ENCODE peak calls at places on chromosomes 2 and 18, in seven cellular contexts. One of them, this sample, is unnamed.

GRCh38 chr18:47149457-47150028 is 757 bp downstream of the HDHD2 start:
- DNase-seq in activated T-cell treated with anti-CD3 and anti-CD28 coated beads for 4 hours: no peak
- DNase-seq in NCI-H1105 treated with DMSO at 0.1 percent for 48 hours: no peak
- DNase-seq in HFFc6: no peak
- DNase-seq in activated CD8-positive, alpha-beta memory T cell treated with anti-CD3 and anti-CD28 coated beads, Interleukin-2, amount 50 U/mL, for 48 hours: no peak
- DNase-seq in stimulated activated CD4-positive, alpha-beta T cell treated with anti-CD3 and anti-CD28 coated beads, Interleukin-4, amount 100 ng/mL, for 24 hours: no peak
- DNase-seq in stimulated activated CD8-positive, alpha-beta memory T cell treated with anti-CD3 and anti-CD28 coated beads, Interleukin-15, amount 100 ng/mL, for 24 hours: no peak
- DNase-seq in this sample: no peak

GRCh38 chr2:9145109-9145751 is 61.4 kb upstream of the ASAP2 start:
- DNase-seq in activated T-cell treated with anti-CD3 and anti-CD28 coated beads for 4 hours: no peak
- DNase-seq in NCI-H1105 treated with DMSO at 0.1 percent for 48 hours: no peak
- DNase-seq in HFFc6: peak
- DNase-seq in activated CD8-positive, alpha-beta memory T cell treated with anti-CD3 and anti-CD28 coated beads, Interleukin-2, amount 50 U/mL, for 48 hours: no peak
- DNase-seq in stimulated activated CD4-positive, alpha-beta T cell treated with anti-CD3 and anti-CD28 coated beads, Interleukin-4, amount 100 ng/mL, for 24 hours: no peak
- DNase-seq in stimulated activated CD8-positive, alpha-beta memory T cell treated with anti-CD3 and anti-CD28 coated beads, Interleukin-15, amount 100 ng/mL, for 24 hours: no peak
- DNase-seq in this sample: no peak

GRCh38 chr18:58148954-58149471 is 105.0 kb downstream of the NEDD4L start:
- DNase-seq in activated T-cell treated with anti-CD3 and anti-CD28 coated beads for 4 hours: no peak
- DNase-seq in NCI-H1105 treated with DMSO at 0.1 percent for 48 hours: no peak
- DNase-seq in HFFc6: no peak
- DNase-seq in activated CD8-positive, alpha-beta memory T cell treated with anti-CD3 and anti-CD28 coated beads, Interleukin-2, amount 50 U/mL, for 48 hours: no peak
- DNase-seq in stimulated activated CD4-positive, alpha-beta T cell treated with anti-CD3 and anti-CD28 coated beads, Interleukin-4, amount 100 ng/mL, for 24 hours: no peak
- DNase-seq in stimulated activated CD8-positive, alpha-beta memory T cell treated with anti-CD3 and anti-CD28 coated beads, Interleukin-15, amount 100 ng/mL, for 24 hours: no peak
- DNase-seq in this sample: no peak

GRCh38 chr2:234003972-234004617 is 46.4 kb upstream of the SPP2 start:
- DNase-seq in activated T-cell treated with anti-CD3 and anti-CD28 coated beads for 4 hours: no peak
- DNase-seq in NCI-H1105 treated with DMSO at 0.1 percent for 48 hours: no peak
- DNase-seq in HFFc6: peak
- DNase-seq in activated CD8-positive, alpha-beta memory T cell treated with anti-CD3 and anti-CD28 coated beads, Interleukin-2, amount 50 U/mL, for 48 hours: no peak
- DNase-seq in stimulated activated CD4-positive, alpha-beta T cell treated with anti-CD3 and anti-CD28 coated beads, Interleukin-4, amount 100 ng/mL, for 24 hours: no peak
- DNase-seq in stimulated activated CD8-positive, alpha-beta memory T cell treated with anti-CD3 and anti-CD28 coated beads, Interleukin-15, amount 100 ng/mL, for 24 hours: no peak
- DNase-seq in this sample: no peak

GRCh38 chr2:78993518-78994148 is 31.9 kb upstream of the REG3G start:
- DNase-seq in activated T-cell treated with anti-CD3 and anti-CD28 coated beads for 4 hours: no peak
- DNase-seq in NCI-H1105 treated with DMSO at 0.1 percent for 48 hours: no peak
- DNase-seq in HFFc6: no peak
- DNase-seq in activated CD8-positive, alpha-beta memory T cell treated with anti-CD3 and anti-CD28 coated beads, Interleukin-2, amount 50 U/mL, for 48 hours: no peak
- DNase-seq in stimulated activated CD4-positive, alpha-beta T cell treated with anti-CD3 and anti-CD28 coated beads, Interleukin-4, amount 100 ng/mL, for 24 hours: no peak
- DNase-seq in stimulated activated CD8-positive, alpha-beta memory T cell treated with anti-CD3 and anti-CD28 coated beads, Interleukin-15, amount 100 ng/mL, for 24 hours: no peak
- DNase-seq in this sample: no peak

GRCh38 chr2:176473177-176473576 is 203.9 kb downstream of the MTX2 start:
- DNase-seq in activated T-cell treated with anti-CD3 and anti-CD28 coated beads for 4 hours: no peak
- DNase-seq in NCI-H1105 treated with DMSO at 0.1 percent for 48 hours: peak
- DNase-seq in HFFc6: no peak
- DNase-seq in activated CD8-positive, alpha-beta memory T cell treated with anti-CD3 and anti-CD28 coated beads, Interleukin-2, amount 50 U/mL, for 48 hours: no peak
- DNase-seq in stimulated activated CD4-positive, alpha-beta T cell treated with anti-CD3 and anti-CD28 coated beads, Interleukin-4, amount 100 ng/mL, for 24 hours: no peak
- DNase-seq in stimulated activated CD8-positive, alpha-beta memory T cell treated with anti-CD3 and anti-CD28 coated beads, Interleukin-15, amount 100 ng/mL, for 24 hours: no peak
- DNase-seq in this sample: peak

GRCh38 chr2:120465012-120465700 is 119.2 kb downstream of the INHBB start:
- DNase-seq in activated T-cell treated with anti-CD3 and anti-CD28 coated beads for 4 hours: no peak
- DNase-seq in NCI-H1105 treated with DMSO at 0.1 percent for 48 hours: no peak
- DNase-seq in HFFc6: no peak
- DNase-seq in activated CD8-positive, alpha-beta memory T cell treated with anti-CD3 and anti-CD28 coated beads, Interleukin-2, amount 50 U/mL, for 48 hours: no peak
- DNase-seq in stimulated activated CD4-positive, alpha-beta T cell treated with anti-CD3 and anti-CD28 coated beads, Interleukin-4, amount 100 ng/mL, for 24 hours: no peak
- DNase-seq in stimulated activated CD8-positive, alpha-beta memory T cell treated with anti-CD3 and anti-CD28 coated beads, Interleukin-15, amount 100 ng/mL, for 24 hours: no peak
- DNase-seq in this sample: no peak

GRCh38 chr2:231394201-231395141 is 1.0 kb upstream of the B3GNT7 start:
- DNase-seq in activated T-cell treated with anti-CD3 and anti-CD28 coated beads for 4 hours: no peak
- DNase-seq in NCI-H1105 treated with DMSO at 0.1 percent for 48 hours: no peak
- DNase-seq in HFFc6: no peak
- DNase-seq in activated CD8-positive, alpha-beta memory T cell treated with anti-CD3 and anti-CD28 coated beads, Interleukin-2, amount 50 U/mL, for 48 hours: no peak
- DNase-seq in stimulated activated CD4-positive, alpha-beta T cell treated with anti-CD3 and anti-CD28 coated beads, Interleukin-4, amount 100 ng/mL, for 24 hours: no peak
- DNase-seq in stimulated activated CD8-positive, alpha-beta memory T cell treated with anti-CD3 and anti-CD28 coated beads, Interleukin-15, amount 100 ng/mL, for 24 hours: no peak
- DNase-seq in this sample: no peak

GRCh38 chr2:110116033-110116710 is 550 bp upstream of the MALL start:
- DNase-seq in activated T-cell treated with anti-CD3 and anti-CD28 coated beads for 4 hours: no peak
- DNase-seq in NCI-H1105 treated with DMSO at 0.1 percent for 48 hours: no peak
- DNase-seq in HFFc6: peak
- DNase-seq in activated CD8-positive, alpha-beta memory T cell treated with anti-CD3 and anti-CD28 coated beads, Interleukin-2, amount 50 U/mL, for 48 hours: no peak
- DNase-seq in stimulated activated CD4-positive, alpha-beta T cell treated with anti-CD3 and anti-CD28 coated beads, Interleukin-4, amount 100 ng/mL, for 24 hours: no peak
- DNase-seq in stimulated activated CD8-positive, alpha-beta memory T cell treated with anti-CD3 and anti-CD28 coated beads, Interleukin-15, amount 100 ng/mL, for 24 hours: no peak
- DNase-seq in this sample: no peak

GRCh38 chr2:230737791-230738226 is 25.2 kb downstream of the CAB39 start:
- DNase-seq in activated T-cell treated with anti-CD3 and anti-CD28 coated beads for 4 hours: no peak
- DNase-seq in NCI-H1105 treated with DMSO at 0.1 percent for 48 hours: no peak
- DNase-seq in HFFc6: no peak
- DNase-seq in activated CD8-positive, alpha-beta memory T cell treated with anti-CD3 and anti-CD28 coated beads, Interleukin-2, amount 50 U/mL, for 48 hours: no peak
- DNase-seq in stimulated activated CD4-positive, alpha-beta T cell treated with anti-CD3 and anti-CD28 coated beads, Interleukin-4, amount 100 ng/mL, for 24 hours: no peak
- DNase-seq in stimulated activated CD8-positive, alpha-beta memory T cell treated with anti-CD3 and anti-CD28 coated beads, Interleukin-15, amount 100 ng/mL, for 24 hours: no peak
- DNase-seq in this sample: no peak

GRCh38 chr2:64262068-64262467 is 117.8 kb upstream of the PELI1 start:
- DNase-seq in activated T-cell treated with anti-CD3 and anti-CD28 coated beads for 4 hours: no peak
- DNase-seq in NCI-H1105 treated with DMSO at 0.1 percent for 48 hours: no peak
- DNase-seq in HFFc6: no peak
- DNase-seq in activated CD8-positive, alpha-beta memory T cell treated with anti-CD3 and anti-CD28 coated beads, Interleukin-2, amount 50 U/mL, for 48 hours: no peak
- DNase-seq in stimulated activated CD4-positive, alpha-beta T cell treated with anti-CD3 and anti-CD28 coated beads, Interleukin-4, amount 100 ng/mL, for 24 hours: no peak
- DNase-seq in stimulated activated CD8-positive, alpha-beta memory T cell treated with anti-CD3 and anti-CD28 coated beads, Interleukin-15, amount 100 ng/mL, for 24 hours: no peak
- DNase-seq in this sample: no peak

GRCh38 chr2:1900736-1901135 is 156.4 kb upstream of the PXDN start:
- DNase-seq in activated T-cell treated with anti-CD3 and anti-CD28 coated beads for 4 hours: no peak
- DNase-seq in NCI-H1105 treated with DMSO at 0.1 percent for 48 hours: no peak
- DNase-seq in HFFc6: no peak
- DNase-seq in activated CD8-positive, alpha-beta memory T cell treated with anti-CD3 and anti-CD28 coated beads, Interleukin-2, amount 50 U/mL, for 48 hours: no peak
- DNase-seq in stimulated activated CD4-positive, alpha-beta T cell treated with anti-CD3 and anti-CD28 coated beads, Interleukin-4, amount 100 ng/mL, for 24 hours: no peak
- DNase-seq in stimulated activated CD8-positive, alpha-beta memory T cell treated with anti-CD3 and anti-CD28 coated beads, Interleukin-15, amount 100 ng/mL, for 24 hours: no peak
- DNase-seq in this sample: no peak

GRCh38 chr2:182593394-182593707 is 122.7 kb upstream of the DNAJC10 start:
- DNase-seq in activated T-cell treated with anti-CD3 and anti-CD28 coated beads for 4 hours: no peak
- DNase-seq in NCI-H1105 treated with DMSO at 0.1 percent for 48 hours: peak
- DNase-seq in HFFc6: peak
- DNase-seq in activated CD8-positive, alpha-beta memory T cell treated with anti-CD3 and anti-CD28 coated beads, Interleukin-2, amount 50 U/mL, for 48 hours: no peak
- DNase-seq in stimulated activated CD4-positive, alpha-beta T cell treated with anti-CD3 and anti-CD28 coated beads, Interleukin-4, amount 100 ng/mL, for 24 hours: no peak
- DNase-seq in stimulated activated CD8-positive, alpha-beta memory T cell treated with anti-CD3 and anti-CD28 coated beads, Interleukin-15, amount 100 ng/mL, for 24 hours: no peak
- DNase-seq in this sample: no peak

GRCh38 chr2:126976721-126977328 is 78.1 kb downstream of the TEX51 start:
- DNase-seq in activated T-cell treated with anti-CD3 and anti-CD28 coated beads for 4 hours: no peak
- DNase-seq in NCI-H1105 treated with DMSO at 0.1 percent for 48 hours: no peak
- DNase-seq in HFFc6: no peak
- DNase-seq in activated CD8-positive, alpha-beta memory T cell treated with anti-CD3 and anti-CD28 coated beads, Interleukin-2, amount 50 U/mL, for 48 hours: no peak
- DNase-seq in stimulated activated CD4-positive, alpha-beta T cell treated with anti-CD3 and anti-CD28 coated beads, Interleukin-4, amount 100 ng/mL, for 24 hours: no peak
- DNase-seq in stimulated activated CD8-positive, alpha-beta memory T cell treated with anti-CD3 and anti-CD28 coated beads, Interleukin-15, amount 100 ng/mL, for 24 hours: no peak
- DNase-seq in this sample: peak

GRCh38 chr2:160324161-160324768 is 124.2 kb upstream of the ITGB6 start:
- DNase-seq in activated T-cell treated with anti-CD3 and anti-CD28 coated beads for 4 hours: peak
- DNase-seq in NCI-H1105 treated with DMSO at 0.1 percent for 48 hours: peak
- DNase-seq in HFFc6: peak
- DNase-seq in activated CD8-positive, alpha-beta memory T cell treated with anti-CD3 and anti-CD28 coated beads, Interleukin-2, amount 50 U/mL, for 48 hours: no peak
- DNase-seq in stimulated activated CD4-positive, alpha-beta T cell treated with anti-CD3 and anti-CD28 coated beads, Interleukin-4, amount 100 ng/mL, for 24 hours: peak
- DNase-seq in stimulated activated CD8-positive, alpha-beta memory T cell treated with anti-CD3 and anti-CD28 coated beads, Interleukin-15, amount 100 ng/mL, for 24 hours: no peak
- DNase-seq in this sample: no peak

GRCh38 chr2:147224070-147224469 is 620.8 kb upstream of the ACVR2A start:
- DNase-seq in activated T-cell treated with anti-CD3 and anti-CD28 coated beads for 4 hours: no peak
- DNase-seq in NCI-H1105 treated with DMSO at 0.1 percent for 48 hours: peak
- DNase-seq in HFFc6: no peak
- DNase-seq in activated CD8-positive, alpha-beta memory T cell treated with anti-CD3 and anti-CD28 coated beads, Interleukin-2, amount 50 U/mL, for 48 hours: no peak
- DNase-seq in stimulated activated CD4-positive, alpha-beta T cell treated with anti-CD3 and anti-CD28 coated beads, Interleukin-4, amount 100 ng/mL, for 24 hours: no peak
- DNase-seq in stimulated activated CD8-positive, alpha-beta memory T cell treated with anti-CD3 and anti-CD28 coated beads, Interleukin-15, amount 100 ng/mL, for 24 hours: no peak
- DNase-seq in this sample: no peak

GRCh38 chr2:10057231-10058107 is 14.1 kb downstream of the KLF11 start:
- DNase-seq in activated T-cell treated with anti-CD3 and anti-CD28 coated beads for 4 hours: no peak
- DNase-seq in NCI-H1105 treated with DMSO at 0.1 percent for 48 hours: no peak
- DNase-seq in HFFc6: peak
- DNase-seq in activated CD8-positive, alpha-beta memory T cell treated with anti-CD3 and anti-CD28 coated beads, Interleukin-2, amount 50 U/mL, for 48 hours: no peak
- DNase-seq in stimulated activated CD4-positive, alpha-beta T cell treated with anti-CD3 and anti-CD28 coated beads, Interleukin-4, amount 100 ng/mL, for 24 hours: no peak
- DNase-seq in stimulated activated CD8-positive, alpha-beta memory T cell treated with anti-CD3 and anti-CD28 coated beads, Interleukin-15, amount 100 ng/mL, for 24 hours: no peak
- DNase-seq in this sample: peak

GRCh38 chr18:36203360-36203895 is 16.1 kb downstream of the MOCOS start:
- DNase-seq in activated T-cell treated with anti-CD3 and anti-CD28 coated beads for 4 hours: no peak
- DNase-seq in NCI-H1105 treated with DMSO at 0.1 percent for 48 hours: no peak
- DNase-seq in HFFc6: no peak
- DNase-seq in activated CD8-positive, alpha-beta memory T cell treated with anti-CD3 and anti-CD28 coated beads, Interleukin-2, amount 50 U/mL, for 48 hours: peak
- DNase-seq in stimulated activated CD4-positive, alpha-beta T cell treated with anti-CD3 and anti-CD28 coated beads, Interleukin-4, amount 100 ng/mL, for 24 hours: no peak
- DNase-seq in stimulated activated CD8-positive, alpha-beta memory T cell treated with anti-CD3 and anti-CD28 coated beads, Interleukin-15, amount 100 ng/mL, for 24 hours: no peak
- DNase-seq in this sample: no peak

GRCh38 chr2:207241198-207241597 is 75.5 kb upstream of the KLF7 start:
- DNase-seq in activated T-cell treated with anti-CD3 and anti-CD28 coated beads for 4 hours: no peak
- DNase-seq in NCI-H1105 treated with DMSO at 0.1 percent for 48 hours: no peak
- DNase-seq in HFFc6: peak
- DNase-seq in activated CD8-positive, alpha-beta memory T cell treated with anti-CD3 and anti-CD28 coated beads, Interleukin-2, amount 50 U/mL, for 48 hours: peak
- DNase-seq in stimulated activated CD4-positive, alpha-beta T cell treated with anti-CD3 and anti-CD28 coated beads, Interleukin-4, amount 100 ng/mL, for 24 hours: peak
- DNase-seq in stimulated activated CD8-positive, alpha-beta memory T cell treated with anti-CD3 and anti-CD28 coated beads, Interleukin-15, amount 100 ng/mL, for 24 hours: no peak
- DNase-seq in this sample: no peak

GRCh38 chr18:55418439-55418838 is 169.6 kb downstream of the TCF4 start:
- DNase-seq in activated T-cell treated with anti-CD3 and anti-CD28 coated beads for 4 hours: no peak
- DNase-seq in NCI-H1105 treated with DMSO at 0.1 percent for 48 hours: no peak
- DNase-seq in HFFc6: no peak
- DNase-seq in activated CD8-positive, alpha-beta memory T cell treated with anti-CD3 and anti-CD28 coated beads, Interleukin-2, amount 50 U/mL, for 48 hours: no peak
- DNase-seq in stimulated activated CD4-positive, alpha-beta T cell treated with anti-CD3 and anti-CD28 coated beads, Interleukin-4, amount 100 ng/mL, for 24 hours: no peak
- DNase-seq in stimulated activated CD8-positive, alpha-beta memory T cell treated with anti-CD3 and anti-CD28 coated beads, Interleukin-15, amount 100 ng/mL, for 24 hours: no peak
- DNase-seq in this sample: no peak

GRCh38 chr18:56289381-56289780 is 349.0 kb downstream of the TXNL1 start:
- DNase-seq in activated T-cell treated with anti-CD3 and anti-CD28 coated beads for 4 hours: no peak
- DNase-seq in NCI-H1105 treated with DMSO at 0.1 percent for 48 hours: no peak
- DNase-seq in HFFc6: no peak
- DNase-seq in activated CD8-positive, alpha-beta memory T cell treated with anti-CD3 and anti-CD28 coated beads, Interleukin-2, amount 50 U/mL, for 48 hours: no peak
- DNase-seq in stimulated activated CD4-positive, alpha-beta T cell treated with anti-CD3 and anti-CD28 coated beads, Interleukin-4, amount 100 ng/mL, for 24 hours: no peak
- DNase-seq in stimulated activated CD8-positive, alpha-beta memory T cell treated with anti-CD3 and anti-CD28 coated beads, Interleukin-15, amount 100 ng/mL, for 24 hours: no peak
- DNase-seq in this sample: no peak

This sample was measured in NCI-H2171.